ENCODE peak calls at places on chromosomes 6 and 20, in seven cellular contexts. R, M, Z, I, W, C and P are unnamed samples.
A peak's percentile ranks its signal among the peaks of the same experiment; 100 is the strongest.

GRCh38 chr6:80331522-80331921 is 225.1 kb downstream of the BCKDHB start:
- DNase-seq in C (no peak), M (no peak), I (no peak), Z (no peak), R (no peak), W (no peak), P (no peak)

GRCh38 chr6:165807249-165807951 is 144.4 kb upstream of the PDE10A start:
- DNase-seq in Z (no peak), C (peak; percentile 3), I (no peak), W (no peak), R (no peak), M (no peak), P (no peak)

GRCh38 chr6:73073238-73073637 is 152.1 kb downstream of the KHDC1L start:
- DNase-seq in W (no peak), I (no peak), M (no peak), Z (no peak), R (no peak), C (no peak), P (no peak)

GRCh38 chr20:1308067-1308701 is 20.8 kb downstream of the SDCBP2 start:
- DNase-seq in R (no peak), Z (no peak), I (no peak), C (no peak), W (no peak), M (no peak), P (no peak)

GRCh38 chr6:7617954-7618764 is 28.2 kb downstream of the SNRNP48 start:
- DNase-seq in C (peak; percentile 82), R (no peak), I (no peak), Z (no peak), M (no peak), W (no peak), P (peak; percentile 97)

GRCh38 chr6:169168706-169169105 is 84.9 kb downstream of the THBS2 start:
- DNase-seq in W (no peak), M (no peak), C (no peak), Z (no peak), R (no peak), I (no peak), P (peak; percentile 58)

GRCh38 chr20:32010666-32011065 is 428 bp downstream of the CCM2L start:
- DNase-seq in R (no peak), C (no peak), M (no peak), W (no peak), I (no peak), Z (no peak), P (no peak)

GRCh38 chr6:30646450-30647038 is 389 bp upstream of the C6orf136 start:
- DNase-seq in M (no peak), Z (no peak), W (no peak), C (peak; percentile 88), I (peak; percentile 92), R (peak; percentile 94), P (no peak)

GRCh38 chr20:62635852-62636251 is 6.5 kb upstream of the SLCO4A1 start:
- DNase-seq in C (no peak), W (no peak), R (no peak), M (no peak), I (no peak), Z (no peak), P (no peak)

GRCh38 chr20:32495949-32496348 is 89.2 kb downstream of the NOL4L start:
- DNase-seq in M (no peak), W (no peak), I (no peak), C (no peak), Z (no peak), R (no peak), P (no peak)

GRCh38 chr6:111090766-111091165 is 3.5 kb downstream of the SLC16A10 start:
- DNase-seq in W (no peak), C (no peak), Z (no peak), R (no peak), I (no peak), M (no peak), P (no peak)

GRCh38 chr6:118408863-118409262 is 139.2 kb upstream of the PLN start:
- DNase-seq in C (no peak), M (no peak), Z (no peak), W (no peak), R (no peak), I (no peak), P (no peak)

GRCh38 chr6:13427838-13428527 is 59.4 kb downstream of the GFOD1 start:
- DNase-seq in W (no peak), R (no peak), C (no peak), I (peak; percentile 68), M (no peak), Z (peak; percentile 72), P (no peak)

GRCh38 chr6:16823700-16824352 is 62.6 kb upstream of the ATXN1 start:
- DNase-seq in C (no peak), R (no peak), I (no peak), M (no peak), W (no peak), Z (no peak), P (no peak)

GRCh38 chr20:17470521-17470920 is 60.7 kb downstream of the BFSP1 start:
- DNase-seq in R (no peak), W (no peak), C (no peak), Z (no peak), I (no peak), M (no peak), P (no peak)

GRCh38 chr20:17469631-17470030 is 61.5 kb downstream of the BFSP1 start:
- DNase-seq in I (no peak), W (no peak), M (no peak), R (no peak), Z (no peak), C (no peak), P (no peak)

GRCh38 chr20:17468073-17468840 is 62.9 kb downstream of the BFSP1 start:
- DNase-seq in I (no peak), W (no peak), C (no peak), Z (no peak), M (no peak), R (no peak), P (no peak)

GRCh38 chr20:17473662-17474061 is 57.5 kb downstream of the BFSP1 start:
- DNase-seq in W (no peak), I (no peak), C (no peak), R (no peak), Z (no peak), M (no peak), P (no peak)

DNA sequence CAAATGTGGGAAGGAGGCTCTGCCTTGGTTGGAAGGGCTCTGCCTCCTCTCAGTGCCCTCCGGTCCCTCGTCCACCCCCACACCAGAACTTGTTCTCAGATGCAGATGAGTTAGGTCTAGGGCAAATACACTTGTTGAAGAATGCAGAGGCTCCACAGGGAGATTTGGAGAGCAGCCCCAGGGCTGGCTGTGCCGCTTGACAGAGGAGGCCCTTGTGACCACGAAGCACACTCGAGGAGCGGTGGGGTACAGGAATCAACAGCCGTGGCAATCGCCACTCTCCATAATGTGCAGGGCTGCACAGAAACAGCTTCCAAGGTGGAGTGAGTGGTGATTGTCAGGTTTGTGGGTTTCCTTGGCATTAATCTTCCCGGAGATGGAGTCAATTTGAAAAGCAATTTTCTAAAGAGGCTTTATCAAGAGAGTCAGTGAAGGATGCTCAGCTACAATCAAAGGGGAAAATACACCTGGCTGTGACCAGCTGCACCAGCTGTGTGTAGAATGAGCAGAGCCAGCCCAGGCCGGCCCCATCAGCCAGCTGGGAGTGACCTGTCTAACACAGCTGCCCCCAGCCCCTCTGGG is 59.5 kb downstream of the BFSP1 start:
- DNase-seq in C (no peak), R (no peak), W (no peak), I (no peak), Z (no peak), M (no peak), P (no peak)
- H3K4me3 ChIP-seq in C (no peak overlapping the region), R (no peak overlapping the region), W (no peak overlapping the region), I (no peak overlapping the region), Z (no peak overlapping the region), M (no peak overlapping the region), P (no peak overlapping the region)

DNA sequence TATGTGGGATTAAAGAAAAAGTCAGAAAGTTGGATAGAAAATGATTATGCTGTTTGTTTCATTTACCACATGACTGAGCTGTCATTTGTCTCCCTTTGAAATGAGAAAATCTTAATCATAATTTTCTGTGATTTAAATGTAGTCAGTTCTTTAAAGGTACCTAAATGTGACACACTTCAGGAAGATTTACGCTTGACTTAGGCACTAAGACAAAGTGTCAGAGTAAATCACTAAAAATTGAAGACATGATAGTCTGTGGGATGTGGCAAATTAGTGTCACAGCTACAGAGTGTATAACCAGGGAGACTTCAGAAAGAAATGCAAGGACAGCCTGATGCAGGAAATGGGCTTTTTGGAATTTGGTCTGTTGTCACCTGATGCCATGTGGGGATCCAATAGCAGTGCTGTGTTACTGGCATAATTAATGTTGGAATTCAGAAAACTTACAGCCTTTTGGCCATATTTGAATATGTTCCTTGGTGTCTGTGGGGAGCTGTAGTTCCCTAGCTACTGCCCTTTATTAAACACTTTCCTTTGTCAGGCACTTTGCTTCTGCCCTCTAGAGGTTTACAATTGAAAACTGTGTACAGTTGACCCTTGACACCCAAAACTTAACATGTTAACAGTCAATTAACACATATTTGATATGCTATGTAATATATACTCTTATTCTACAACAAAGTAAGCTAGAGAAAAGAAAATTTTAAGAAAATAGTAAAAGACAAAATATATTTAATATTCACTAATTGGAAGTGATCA is 493.8 kb downstream of the UTRN start:
- DNase-seq in Z (peak; percentile 3), M (no peak), R (no peak), W (no peak), C (no peak), I (no peak), P (no peak)
- TF ChIP-seq CTCF in Z (peak; percentile 55), M (peak; percentile 16), R (no peak), W (no peak), C (peak; percentile 15), I (no peak), P (no peak)

DNA sequence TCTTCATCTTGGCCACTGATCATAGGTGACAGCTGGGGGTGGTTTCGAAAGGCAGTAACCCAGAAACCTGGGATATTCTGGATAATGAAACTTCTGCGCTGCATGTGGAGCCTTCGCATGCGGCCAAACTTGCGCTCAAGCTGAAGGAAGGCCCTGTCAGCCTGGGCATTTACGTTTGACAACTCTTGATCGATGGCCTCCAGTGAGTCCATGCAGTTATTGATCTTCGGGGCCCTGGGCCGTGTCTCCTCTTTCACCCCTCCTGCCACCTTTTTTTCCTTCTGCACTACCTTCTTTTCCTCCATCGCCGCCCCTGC is 729 bp downstream of the TSPYL4 start:
- DNase-seq in I (no peak), R (no peak), Z (no peak), C (no peak), W (no peak), M (no peak), P (no peak)
- H3K4me3 ChIP-seq in I (peak overlapping the region; percentile 89), R (peak overlapping the region; percentile 78), Z (peak overlapping the region; percentile 77), C (peak overlapping the region; percentile 91), W (peak overlapping the region; percentile 75), M (peak overlapping the region; percentile 97), P (peak overlapping the region; percentile 100)

DNA sequence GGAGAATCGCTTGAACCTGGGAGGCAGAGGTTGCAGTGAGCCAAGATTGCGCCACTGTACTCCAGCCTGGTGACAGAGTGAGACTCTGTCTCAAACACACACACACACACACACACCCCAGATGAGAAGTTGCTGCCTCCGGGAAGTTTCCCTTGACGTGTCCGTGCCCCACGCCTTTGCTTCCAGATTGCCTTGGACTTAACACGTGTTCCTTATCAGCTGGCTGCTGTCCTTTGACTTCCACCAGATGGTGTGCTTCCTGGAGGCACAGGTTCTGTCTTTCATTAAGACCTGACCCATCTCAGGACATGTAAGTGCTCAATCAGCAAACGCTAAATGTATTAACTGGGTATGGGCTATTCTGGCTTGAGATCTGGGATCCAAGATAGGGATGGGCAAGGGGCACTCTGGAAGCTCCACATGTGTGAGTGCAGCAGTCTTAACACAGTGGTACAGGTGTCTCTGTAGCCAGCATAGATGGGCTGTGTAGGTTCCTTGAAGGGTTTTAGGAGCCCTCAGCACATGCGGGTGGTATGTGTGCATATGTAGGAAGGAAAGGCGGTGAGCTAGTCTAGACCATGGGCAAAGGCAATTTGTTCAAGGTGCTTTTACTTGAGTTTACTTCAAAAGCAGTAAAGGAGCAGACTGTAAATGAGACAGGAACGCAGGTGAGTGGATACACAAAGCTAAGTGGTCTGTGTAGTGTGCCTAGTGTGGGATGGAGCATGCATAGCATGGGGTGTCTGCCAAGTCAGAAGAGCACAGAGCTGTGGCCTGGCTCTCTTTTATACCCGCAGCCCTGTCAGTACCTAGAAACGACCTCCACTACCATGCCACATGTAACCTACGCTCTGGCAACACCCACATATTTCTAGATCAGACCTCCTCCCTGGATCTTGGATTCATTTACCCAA is 11.6 kb downstream of the PIGT start:
- DNase-seq in Z (no peak), M (no peak), C (peak; percentile 22), I (no peak), R (no peak), W (no peak), P (peak; percentile 46)
- TF ChIP-seq CTCF in Z (no peak), M (no peak), C (no peak), I (no peak), R (no peak), W (no peak), P (no peak)